ENCODE peak calls at places on chromosomes 5 and 9, in four cellular contexts. E is H9, N is mesendoderm, B is H1. K is an unnamed sample.

GRCh38 chr9:19409406-19410194 is 791 bp downstream of the ACER2 start:
- DNase-seq in E (peak), N (peak), B (no peak), K (no peak)

GRCh38 chr5:73636408-73636807 is 10.4 kb downstream of the ARHGEF28 start:
- DNase-seq in E (no peak), N (no peak), B (no peak), K (no peak)

GRCh38 chr5:96844476-96844990 is 31.8 kb upstream of the ERAP2 start:
- DNase-seq in E (no peak), N (peak), B (no peak), K (peak)

GRCh38 chr9:81372628-81373191 is 316.6 kb downstream of the TLE1 start:
- DNase-seq in E (no peak), N (no peak), B (no peak), K (no peak)

GRCh38 chr9:4739587-4740372 is 1.2 kb downstream of the AK3 start:
- DNase-seq in E (no peak), N (no peak), B (no peak), K (no peak)

GRCh38 chr9:25935188-25935587 is 256.9 kb upstream of the TUSC1 start:
- DNase-seq in E (no peak), N (no peak), B (no peak), K (no peak)

GRCh38 chr9:1217076-1217475 is 166.9 kb downstream of the DMRT2 start:
- DNase-seq in E (no peak), N (no peak), B (no peak), K (no peak)

GRCh38 chr9:15738011-15738410 is 185.2 kb downstream of the CCDC171 start:
- DNase-seq in E (no peak), N (no peak), B (no peak), K (no peak)

GRCh38 chr9:2662496-2662895 is 40.9 kb downstream of the VLDLR start:
- DNase-seq in E (peak), N (peak), B (no peak), K (no peak)

GRCh38 chr5:34749431-34749872 is 89.5 kb upstream of the TTC23L start:
- DNase-seq in E (no peak), N (no peak), B (no peak), K (peak)

DNA sequence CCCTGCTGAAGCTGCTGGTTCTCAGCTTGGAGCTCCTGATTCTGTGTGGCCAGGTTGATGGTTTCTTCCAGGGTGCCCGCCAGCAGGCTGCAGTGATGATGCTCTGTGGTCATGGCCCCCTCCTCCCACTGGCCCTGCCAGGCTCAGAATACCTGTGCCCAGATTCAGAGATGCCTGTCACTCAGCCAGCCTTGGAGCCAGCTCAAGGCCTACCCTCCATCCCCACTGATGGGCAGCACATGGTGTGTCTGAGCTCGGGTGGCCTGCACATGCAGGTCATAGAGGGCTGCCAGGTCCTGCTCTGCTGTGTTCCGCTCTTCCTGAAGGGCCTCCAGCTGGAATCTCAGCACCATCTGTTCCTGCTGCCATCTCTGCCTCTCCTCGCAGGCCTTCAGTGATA is 5.4 kb downstream of the SLC35A4 start:
- DNase-seq in E (no peak), N (no peak), B (no peak), K (no peak)
- H4K8ac ChIP-seq in E (no peak), N (no peak), B (peak), K (no peak)

GRCh38 chr5:17056056-17056690 is 120.1 kb upstream of the MYO10 start:
- DNase-seq in E (peak), N (peak), B (no peak), K (no peak)
- H4K8ac ChIP-seq in E (no peak), N (no peak), B (no peak), K (no peak)

DNA sequence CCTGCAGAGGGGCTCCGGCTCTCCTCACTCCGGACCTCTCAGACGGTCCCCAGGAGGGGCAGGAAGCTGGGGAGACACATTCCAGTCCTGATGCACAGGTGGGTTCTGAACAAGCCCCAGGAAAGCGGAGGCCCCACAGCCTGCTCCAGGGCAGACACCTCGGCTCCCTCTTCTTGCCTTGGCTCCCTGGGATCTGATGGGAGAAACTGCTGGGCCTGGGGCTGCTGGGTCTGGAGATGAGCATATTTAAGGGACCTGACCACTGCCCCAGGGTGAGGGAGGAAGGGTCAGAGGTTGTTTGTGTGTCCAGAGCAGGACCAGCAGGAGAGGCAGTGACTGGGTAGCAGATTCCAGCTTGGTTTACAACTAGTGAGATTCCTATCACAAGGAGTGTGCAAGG is 1.2 kb downstream of the CORO2A start:
- DNase-seq in E (no peak), N (peak), B (no peak), K (no peak)
- H4K8ac ChIP-seq in E (no peak), N (no peak), B (no peak), K (no peak)

DNA sequence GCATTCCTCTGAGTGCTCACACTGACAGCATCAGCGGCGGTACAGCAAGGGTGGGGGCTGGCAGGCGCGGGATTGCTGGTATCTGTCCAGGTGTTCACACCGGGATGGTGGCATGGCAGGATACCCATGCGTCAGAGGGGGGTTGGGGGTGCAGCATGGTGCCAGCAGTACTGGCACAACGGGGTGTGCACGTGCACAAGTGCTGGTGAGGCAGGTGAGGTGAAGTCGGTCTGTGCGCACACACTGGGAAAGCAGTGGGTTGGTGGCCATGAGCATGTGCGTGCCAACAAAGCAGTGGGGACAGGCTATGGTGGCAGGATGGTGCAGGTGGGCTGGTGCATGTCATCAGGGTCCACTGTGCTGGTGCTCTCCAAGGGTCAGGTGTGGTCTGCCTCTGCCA is 819.6 kb upstream of the EDIL3 start:
- DNase-seq in E (no peak), N (no peak), B (no peak), K (no peak)
- H4K8ac ChIP-seq in E (no peak), N (no peak), B (no peak), K (no peak)